ENCODE peak calls at places on chromosomes 7 and 10, in seven cellular contexts. One of them, this sample, is unnamed.

GRCh38 chr10:1187151-1187854 is 131.1 kb downstream of the WDR37 start:
- DNase-seq in fibroblast of pulmonary artery: no peak
- DNase-seq in iPS DF 19.7: no peak
- DNase-seq in prostate gland: no peak
- DNase-seq in colonic mucosa: no peak
- DNase-seq in DMS 273 treated with DMSO at 0.1 percent for 48 hours: no peak
- DNase-seq in activated T-cell treated with anti-CD3 and anti-CD28 coated beads for 1 hour: no peak
- DNase-seq in this sample: no peak

GRCh38 chr10:97072851-97073665 is 112.7 kb downstream of the SLIT1 start:
- DNase-seq in prostate gland: peak
- DNase-seq in DMS 273 treated with DMSO at 0.1 percent for 48 hours: peak
- DNase-seq in iPS DF 19.7: no peak
- DNase-seq in activated T-cell treated with anti-CD3 and anti-CD28 coated beads for 1 hour: peak
- DNase-seq in fibroblast of pulmonary artery: peak
- DNase-seq in colonic mucosa: peak
- DNase-seq in this sample: peak

GRCh38 chr7:2022737-2023250 is 210.0 kb downstream of the MAD1L1 start:
- DNase-seq in prostate gland: no peak
- DNase-seq in iPS DF 19.7: no peak
- DNase-seq in activated T-cell treated with anti-CD3 and anti-CD28 coated beads for 1 hour: no peak
- DNase-seq in colonic mucosa: no peak
- DNase-seq in DMS 273 treated with DMSO at 0.1 percent for 48 hours: no peak
- DNase-seq in fibroblast of pulmonary artery: no peak
- DNase-seq in this sample: no peak

GRCh38 chr7:44987996-44988395 is 9.2 kb upstream of the MYO1G start:
- DNase-seq in DMS 273 treated with DMSO at 0.1 percent for 48 hours: no peak
- DNase-seq in fibroblast of pulmonary artery: no peak
- DNase-seq in prostate gland: no peak
- DNase-seq in activated T-cell treated with anti-CD3 and anti-CD28 coated beads for 1 hour: no peak
- DNase-seq in iPS DF 19.7: no peak
- DNase-seq in colonic mucosa: no peak
- DNase-seq in this sample: no peak

GRCh38 chr10:132784582-132785432 is 1.1 kb downstream of the NKX6-2 start:
- DNase-seq in DMS 273 treated with DMSO at 0.1 percent for 48 hours: no peak
- DNase-seq in iPS DF 19.7: no peak
- DNase-seq in activated T-cell treated with anti-CD3 and anti-CD28 coated beads for 1 hour: no peak
- DNase-seq in prostate gland: no peak
- DNase-seq in colonic mucosa: no peak
- DNase-seq in fibroblast of pulmonary artery: no peak
- DNase-seq in this sample: no peak

GRCh38 chr7:108307246-108307982 is 148.8 kb downstream of the NRCAM start:
- DNase-seq in DMS 273 treated with DMSO at 0.1 percent for 48 hours: no peak
- DNase-seq in prostate gland: no peak
- DNase-seq in iPS DF 19.7: no peak
- DNase-seq in fibroblast of pulmonary artery: no peak
- DNase-seq in activated T-cell treated with anti-CD3 and anti-CD28 coated beads for 1 hour: no peak
- DNase-seq in colonic mucosa: no peak
- DNase-seq in this sample: no peak

GRCh38 chr7:49001610-49002033 is 77.3 kb downstream of the CDC14C start:
- DNase-seq in iPS DF 19.7: peak
- DNase-seq in colonic mucosa: peak
- DNase-seq in activated T-cell treated with anti-CD3 and anti-CD28 coated beads for 1 hour: no peak
- DNase-seq in fibroblast of pulmonary artery: peak
- DNase-seq in DMS 273 treated with DMSO at 0.1 percent for 48 hours: no peak
- DNase-seq in prostate gland: no peak
- DNase-seq in this sample: peak

GRCh38 chr7:135385209-135385608 is 124.7 kb downstream of the CNOT4 start:
- DNase-seq in prostate gland: peak
- DNase-seq in DMS 273 treated with DMSO at 0.1 percent for 48 hours: no peak
- DNase-seq in activated T-cell treated with anti-CD3 and anti-CD28 coated beads for 1 hour: no peak
- DNase-seq in iPS DF 19.7: no peak
- DNase-seq in fibroblast of pulmonary artery: peak
- DNase-seq in colonic mucosa: no peak
- DNase-seq in this sample: no peak

GRCh38 chr7:19107392-19108147 is 9.9 kb downstream of the TWIST1 start:
- DNase-seq in DMS 273 treated with DMSO at 0.1 percent for 48 hours: no peak
- DNase-seq in prostate gland: no peak
- DNase-seq in iPS DF 19.7: no peak
- DNase-seq in activated T-cell treated with anti-CD3 and anti-CD28 coated beads for 1 hour: no peak
- DNase-seq in colonic mucosa: peak
- DNase-seq in fibroblast of pulmonary artery: peak
- DNase-seq in this sample: no peak

GRCh38 chr10:21401196-21401595 is 124.3 kb downstream of the SKIDA1 start:
- DNase-seq in iPS DF 19.7: no peak
- DNase-seq in activated T-cell treated with anti-CD3 and anti-CD28 coated beads for 1 hour: no peak
- DNase-seq in prostate gland: no peak
- DNase-seq in colonic mucosa: no peak
- DNase-seq in DMS 273 treated with DMSO at 0.1 percent for 48 hours: no peak
- DNase-seq in fibroblast of pulmonary artery: no peak
- DNase-seq in this sample: no peak

GRCh38 chr10:45000764-45001381 is at the start of gene ZNF22:
- DNase-seq in activated T-cell treated with anti-CD3 and anti-CD28 coated beads for 1 hour: peak
- DNase-seq in iPS DF 19.7: no peak
- DNase-seq in prostate gland: no peak
- DNase-seq in fibroblast of pulmonary artery: peak
- DNase-seq in DMS 273 treated with DMSO at 0.1 percent for 48 hours: no peak
- DNase-seq in colonic mucosa: peak
- DNase-seq in this sample: peak

GRCh38 chr10:90288403-90288933 is 569.4 kb downstream of the HTR7 start:
- DNase-seq in activated T-cell treated with anti-CD3 and anti-CD28 coated beads for 1 hour: no peak
- DNase-seq in fibroblast of pulmonary artery: peak
- DNase-seq in prostate gland: no peak
- DNase-seq in iPS DF 19.7: no peak
- DNase-seq in DMS 273 treated with DMSO at 0.1 percent for 48 hours: no peak
- DNase-seq in colonic mucosa: no peak
- DNase-seq in this sample: no peak

GRCh38 chr7:81236560-81236959 is 317.7 kb upstream of the SEMA3C start:
- DNase-seq in DMS 273 treated with DMSO at 0.1 percent for 48 hours: no peak
- DNase-seq in activated T-cell treated with anti-CD3 and anti-CD28 coated beads for 1 hour: no peak
- DNase-seq in prostate gland: no peak
- DNase-seq in colonic mucosa: no peak
- DNase-seq in fibroblast of pulmonary artery: no peak
- DNase-seq in iPS DF 19.7: no peak
- DNase-seq in this sample: no peak

GRCh38 chr10:118522791-118523498 is 72.5 kb downstream of the PRLHR start:
- DNase-seq in prostate gland: peak
- DNase-seq in activated T-cell treated with anti-CD3 and anti-CD28 coated beads for 1 hour: no peak
- DNase-seq in fibroblast of pulmonary artery: peak
- DNase-seq in iPS DF 19.7: no peak
- DNase-seq in colonic mucosa: no peak
- DNase-seq in DMS 273 treated with DMSO at 0.1 percent for 48 hours: no peak
- DNase-seq in this sample: no peak

GRCh38 chr7:50730459-50731400 is 52.0 kb downstream of the GRB10 start:
- DNase-seq in iPS DF 19.7: no peak
- DNase-seq in fibroblast of pulmonary artery: peak
- DNase-seq in colonic mucosa: no peak
- DNase-seq in prostate gland: no peak
- DNase-seq in DMS 273 treated with DMSO at 0.1 percent for 48 hours: no peak
- DNase-seq in activated T-cell treated with anti-CD3 and anti-CD28 coated beads for 1 hour: no peak
- DNase-seq in this sample: no peak

GRCh38 chr7:45679516-45679915 is 105.3 kb downstream of the ADCY1 start:
- DNase-seq in activated T-cell treated with anti-CD3 and anti-CD28 coated beads for 1 hour: no peak
- DNase-seq in fibroblast of pulmonary artery: no peak
- DNase-seq in iPS DF 19.7: no peak
- DNase-seq in prostate gland: peak
- DNase-seq in DMS 273 treated with DMSO at 0.1 percent for 48 hours: no peak
- DNase-seq in colonic mucosa: peak
- DNase-seq in this sample: no peak

GRCh38 chr7:1351881-1352625 is 107.2 kb downstream of the MICALL2 start:
- DNase-seq in colonic mucosa: no peak
- DNase-seq in prostate gland: no peak
- DNase-seq in fibroblast of pulmonary artery: no peak
- DNase-seq in activated T-cell treated with anti-CD3 and anti-CD28 coated beads for 1 hour: no peak
- DNase-seq in iPS DF 19.7: no peak
- DNase-seq in DMS 273 treated with DMSO at 0.1 percent for 48 hours: no peak
- DNase-seq in this sample: no peak

GRCh38 chr7:147171013-147171391 is 1054.4 kb downstream of the CNTNAP2 start:
- DNase-seq in colonic mucosa: no peak
- DNase-seq in fibroblast of pulmonary artery: no peak
- DNase-seq in DMS 273 treated with DMSO at 0.1 percent for 48 hours: no peak
- DNase-seq in iPS DF 19.7: no peak
- DNase-seq in prostate gland: no peak
- DNase-seq in activated T-cell treated with anti-CD3 and anti-CD28 coated beads for 1 hour: no peak
- DNase-seq in this sample: no peak

GRCh38 chr7:148888300-148888699 is 4.2 kb upstream of the EZH2 start:
- DNase-seq in DMS 273 treated with DMSO at 0.1 percent for 48 hours: no peak
- DNase-seq in prostate gland: no peak
- DNase-seq in colonic mucosa: no peak
- DNase-seq in iPS DF 19.7: no peak
- DNase-seq in fibroblast of pulmonary artery: no peak
- DNase-seq in activated T-cell treated with anti-CD3 and anti-CD28 coated beads for 1 hour: no peak
- DNase-seq in this sample: no peak

GRCh38 chr10:133261726-133262325 is 14.8 kb downstream of the ADAM8 start:
- DNase-seq in fibroblast of pulmonary artery: peak
- DNase-seq in DMS 273 treated with DMSO at 0.1 percent for 48 hours: no peak
- DNase-seq in activated T-cell treated with anti-CD3 and anti-CD28 coated beads for 1 hour: peak
- DNase-seq in iPS DF 19.7: no peak
- DNase-seq in colonic mucosa: peak
- DNase-seq in prostate gland: peak
- DNase-seq in this sample: peak

GRCh38 chr10:30781571-30782542 is 152.3 kb upstream of the LYZL2 start:
- DNase-seq in activated T-cell treated with anti-CD3 and anti-CD28 coated beads for 1 hour: no peak
- DNase-seq in iPS DF 19.7: no peak
- DNase-seq in prostate gland: no peak
- DNase-seq in colonic mucosa: no peak
- DNase-seq in fibroblast of pulmonary artery: no peak
- DNase-seq in DMS 273 treated with DMSO at 0.1 percent for 48 hours: no peak
- DNase-seq in this sample: peak

GRCh38 chr7:156017431-156017830 is 205.2 kb upstream of the SHH start:
- DNase-seq in prostate gland: no peak
- DNase-seq in colonic mucosa: no peak
- DNase-seq in activated T-cell treated with anti-CD3 and anti-CD28 coated beads for 1 hour: no peak
- DNase-seq in iPS DF 19.7: no peak
- DNase-seq in fibroblast of pulmonary artery: no peak
- DNase-seq in DMS 273 treated with DMSO at 0.1 percent for 48 hours: no peak
- DNase-seq in this sample: no peak

GRCh38 chr10:125409756-125410155 is 249.4 kb upstream of the CTBP2 start:
- DNase-seq in activated T-cell treated with anti-CD3 and anti-CD28 coated beads for 1 hour: no peak
- DNase-seq in fibroblast of pulmonary artery: no peak
- DNase-seq in DMS 273 treated with DMSO at 0.1 percent for 48 hours: no peak
- DNase-seq in prostate gland: no peak
- DNase-seq in iPS DF 19.7: no peak
- DNase-seq in colonic mucosa: no peak
- DNase-seq in this sample: no peak